ENCODE peak calls at places on chromosomes 13 and 19, in ten cellular contexts. N is A673; O is neural progenitor cell; H is tibial artery; I is heart right ventricle; M is stomach; X is CD8-positive, alpha-beta T cell; R is IMR-90; U is thoracic aorta; Z is psoas muscle. C is an unnamed sample. For H3K9me3 and H3K27me3, the result is how much of the 10 kb centered on the place peaks cover.

GRCh38 chr13:59326717-59327116 is 837.0 kb downstream of the DIAPH3 start:
- DNase-seq in I (no peak), H (no peak), U (no peak), O (no peak), X (no peak), N (no peak), Z (no peak), M (no peak), R (no peak), C (no peak)

GRCh38 chr19:33302175-33302973 is at the start of gene CEBPA:
- DNase-seq in M (peak), H (peak), N (peak), Z (peak), I (peak), R (peak), O (peak), U (no peak), X (peak), C (peak)

GRCh38 chr13:108020027-108020426 is 195.3 kb downstream of the LIG4 start:
- DNase-seq in X (no peak), H (no peak), Z (no peak), R (no peak), I (no peak), O (no peak), N (no peak), M (peak), U (no peak), C (no peak)

GRCh38 chr19:2289714-2290435 is 7.9 kb upstream of the PEAK3 start:
- DNase-seq in O (peak), R (no peak), M (peak), H (no peak), N (no peak), Z (no peak), I (no peak), U (no peak), X (peak), C (peak)

GRCh38 chr13:85386424-85386823 is 412.8 kb downstream of the SLITRK6 start:
- DNase-seq in Z (no peak), R (no peak), I (no peak), O (peak), N (no peak), U (no peak), X (no peak), H (no peak), M (no peak), C (no peak)

GRCh38 chr13:102399791-102400618 is 1.8 kb downstream of the FGF14 start:
- DNase-seq in R (no peak), X (no peak), H (no peak), I (peak), Z (peak), O (peak), N (peak), M (no peak), U (no peak), C (no peak)

GRCh38 chr13:110409581-110409992 is 102.5 kb downstream of the COL4A2 start:
- DNase-seq in O (no peak), R (peak), Z (no peak), U (no peak), X (no peak), N (peak), M (no peak), H (peak), I (no peak), C (no peak)

GRCh38 chr19:2446390-2446789 is 10.4 kb downstream of the LMNB2 start:
- DNase-seq in N (no peak), X (peak), I (no peak), O (no peak), H (no peak), U (no peak), M (no peak), Z (peak), R (no peak), C (no peak)

GRCh38 chr13:50991624-50992610 is 82.3 kb downstream of the RNASEH2B start:
- DNase-seq in M (no peak), O (no peak), I (no peak), Z (peak), R (no peak), X (no peak), H (no peak), N (no peak), U (no peak), C (no peak)

GRCh38 chr19:41928221-41928683 is at the start of gene ERFL:
- DNase-seq in U (no peak), X (no peak), N (no peak), R (no peak), M (no peak), I (no peak), H (no peak), Z (no peak), O (peak), C (no peak)

GRCh38 chr19:33749016-33749415 is 47.7 kb upstream of the KCTD15 start:
- DNase-seq in M (no peak), X (no peak), O (no peak), I (no peak), R (no peak), N (no peak), U (no peak), H (no peak), Z (no peak), C (no peak)

GRCh38 chr13:40087021-40088002 is 431.9 kb downstream of the COG6 start:
- DNase-seq in Z (no peak), O (peak), X (no peak), H (no peak), M (no peak), U (no peak), N (no peak), I (no peak), R (no peak), C (no peak)

GRCh38 chr13:75365724-75366173 is 116.2 kb downstream of the TBC1D4 start:
- DNase-seq in R (peak), U (no peak), O (no peak), N (no peak), H (no peak), I (no peak), X (no peak), M (no peak), Z (no peak), C (no peak)

GRCh38 chr19:33040994-33041827 is 23.5 kb downstream of the RHPN2 start:
- DNase-seq in Z (peak), U (no peak), O (no peak), M (peak), R (no peak), X (no peak), N (no peak), H (no peak), I (no peak), C (no peak)

GRCh38 chr13:99389520-99390304 is 82.5 kb upstream of the GPR183 start:
- DNase-seq in Z (no peak), M (no peak), I (no peak), R (no peak), X (no peak), U (no peak), H (no peak), N (no peak), O (no peak), C (no peak)

GRCh38 chr19:19459707-19460251 is 54.3 kb downstream of the GATAD2A start:
- DNase-seq in U (no peak), I (no peak), R (peak), H (peak), N (peak), M (peak), Z (no peak), O (no peak), X (peak), C (peak)

GRCh38 chr19:17765069-17765618 is 13.9 kb downstream of the FCHO1 start:
- DNase-seq in N (no peak), X (no peak), O (no peak), I (peak), U (no peak), Z (peak), H (peak), M (peak), R (no peak), C (no peak)

GRCh38 chr19:5182811-5183210 is 157.8 kb downstream of the PTPRS start:
- DNase-seq in Z (no peak), O (no peak), N (no peak), R (no peak), U (no peak), I (no peak), H (no peak), M (no peak), X (no peak), C (no peak)

GRCh38 chr13:61908906-61909305 is 493.3 kb upstream of the PCDH20 start:
- DNase-seq in M (no peak), N (no peak), O (no peak), I (no peak), Z (no peak), H (no peak), X (no peak), R (no peak), U (no peak), C (no peak)

GRCh38 chr19:45913874-45914830 is at the start of gene NANOS2:
- DNase-seq in N (no peak), I (peak), M (no peak), O (peak), X (no peak), Z (peak), H (no peak), U (no peak), R (no peak), C (no peak)

GRCh38 chr19:2424686-2425621 is 2.4 kb downstream of the TIMM13 start:
- DNase-seq in N (peak), X (no peak), I (peak), M (peak), U (no peak), H (no peak), O (peak), R (peak), Z (peak), C (no peak)

GRCh38 chr13:111161601-111162600 is 46.8 kb downstream of the ARHGEF7 start:
- DNase-seq in M (no peak), N (no peak), X (no peak), I (no peak), U (no peak), R (no peak), O (no peak), H (no peak), Z (no peak), C (no peak)

GRCh38 chr13:88217372-88217771 is 546.2 kb downstream of the SLITRK5 start:
- DNase-seq in H (no peak), U (no peak), N (peak), I (no peak), O (no peak), X (no peak), M (no peak), R (no peak), Z (no peak), C (no peak)

DNA sequence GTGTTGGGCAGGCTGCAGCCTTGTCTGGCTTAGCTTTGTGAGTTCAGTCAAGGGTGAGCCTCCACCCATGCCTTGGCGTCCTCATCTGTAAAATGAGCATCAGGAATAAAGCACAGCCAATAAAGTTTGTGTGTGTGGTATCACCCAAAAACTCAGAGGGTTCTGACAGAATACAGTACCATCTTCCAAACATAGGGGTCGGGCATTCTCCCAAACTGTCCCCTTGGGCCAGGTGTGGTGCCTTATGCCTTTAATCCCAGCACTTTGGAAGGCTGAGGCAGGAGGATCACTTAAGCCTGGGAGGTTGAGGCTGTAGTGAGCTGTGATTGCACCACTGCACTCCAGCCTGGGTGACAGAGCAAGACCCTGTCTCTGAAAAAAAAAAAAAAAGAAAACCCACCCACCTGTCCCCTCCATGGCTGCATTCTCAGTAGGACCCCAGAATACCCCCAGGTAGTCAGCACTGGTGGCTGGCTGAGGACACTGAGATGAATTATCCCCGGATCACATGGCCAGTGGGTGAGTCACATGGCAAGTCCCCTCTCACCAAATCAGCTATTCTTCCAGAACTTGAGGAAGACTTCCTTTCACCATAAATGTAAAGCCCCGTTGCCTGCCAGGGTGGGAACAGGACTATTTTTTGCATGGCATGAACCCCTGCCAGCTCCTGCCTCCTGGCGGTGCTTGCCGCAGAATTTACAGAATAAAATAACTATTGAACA is 18.6 kb downstream of the POP4 start:
- DNase-seq in N (peak), R (peak), M (no peak), X (no peak), O (no peak), U (no peak), Z (no peak), I (no peak), H (no peak), C (no peak)
- TF ChIP-seq CTCF in N (no peak), R (no peak), M (no peak), X (no peak), O (no peak), U (no peak), Z (no peak), I (no peak), H (no peak), C (no peak)

GRCh38 chr19:52492991-52493470 is 34.4 kb upstream of the ZNF808 start:
- DNase-seq in X (no peak), N (no peak), U (no peak), H (no peak), O (peak), Z (no peak), M (no peak), R (no peak), I (peak), C (no peak)

GRCh38 chr19:52494518-52494917 is 33.0 kb upstream of the ZNF808 start:
- DNase-seq in H (no peak), I (no peak), R (peak), Z (no peak), M (no peak), N (no peak), U (no peak), O (no peak), X (no peak), C (no peak)

GRCh38 chr19:52492201-52492960 is 35.1 kb upstream of the ZNF808 start:
- DNase-seq in U (no peak), O (peak), R (no peak), M (no peak), I (no peak), N (no peak), H (no peak), Z (no peak), X (no peak), C (no peak)
- H3K9me3 ChIP-seq in U (under half), O (under half), R (under half), M (half or more), I (half or more), N (under half), H (under half), Z (under half), X (under half), C (under half)

GRCh38 chr19:11089254-11090013 is at the start of gene LDLR:
- DNase-seq in H (peak), Z (peak), N (peak), M (peak), O (peak), R (peak), I (peak), X (peak), U (peak), C (peak)

GRCh38 chr19:11091343-11092153 is 2.3 kb downstream of the LDLR start:
- DNase-seq in I (no peak), U (peak), M (peak), Z (peak), R (peak), H (peak), N (peak), X (peak), O (no peak), C (peak)

GRCh38 chr19:11090264-11091032 is 1.2 kb downstream of the LDLR start:
- DNase-seq in X (peak), U (peak), N (peak), Z (peak), M (peak), I (peak), R (peak), O (peak), H (peak), C (peak)

GRCh38 chr19:11087870-11088507 is 1.3 kb upstream of the LDLR start:
- DNase-seq in H (no peak), R (no peak), Z (no peak), M (no peak), X (no peak), U (no peak), O (no peak), N (no peak), I (no peak), C (no peak)

DNA sequence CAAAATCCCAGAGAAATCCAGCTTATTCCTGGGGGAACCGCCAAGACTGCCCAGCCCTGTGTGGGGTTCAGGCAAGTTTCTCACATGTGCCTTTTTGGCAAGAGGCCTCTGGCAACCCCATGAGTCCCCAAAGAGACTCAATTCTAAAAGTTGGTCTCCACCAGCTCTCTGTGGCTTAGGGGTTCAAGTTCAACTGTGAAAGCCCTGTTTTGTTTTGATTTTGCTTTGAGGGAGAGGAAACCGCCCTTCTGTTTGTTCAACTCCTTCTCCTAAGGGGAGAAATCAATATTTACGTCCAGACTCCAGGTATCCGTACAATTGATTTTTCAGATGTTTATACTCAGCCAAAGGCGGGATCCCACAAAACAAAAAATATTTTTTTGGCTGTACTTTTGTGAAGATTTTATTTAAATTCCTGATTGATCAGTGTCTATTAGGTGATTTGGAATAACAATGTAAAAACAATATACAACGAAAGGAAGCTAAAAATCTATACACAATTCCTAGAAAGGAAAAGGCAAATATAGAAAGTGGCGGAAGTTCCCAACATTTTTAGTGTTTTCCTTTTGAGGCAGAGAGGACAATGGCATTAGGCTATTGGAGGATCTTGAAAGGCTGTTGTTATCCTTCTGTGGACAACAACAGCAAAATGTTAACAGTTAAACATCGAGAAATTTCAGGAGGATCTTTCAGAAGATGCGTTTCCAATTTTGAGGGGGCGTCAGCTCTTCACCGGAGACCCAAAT is 582 bp upstream of the LDLR start:
- DNase-seq in H (peak), U (no peak), M (no peak), I (no peak), R (no peak), Z (no peak), O (no peak), X (no peak), N (no peak), C (no peak)
- H3K27me3 ChIP-seq in H (under half), U (under half), M (under half), I (under half), R (under half), Z (under half), O (under half), X (under half), N (under half), C (under half)

DNA sequence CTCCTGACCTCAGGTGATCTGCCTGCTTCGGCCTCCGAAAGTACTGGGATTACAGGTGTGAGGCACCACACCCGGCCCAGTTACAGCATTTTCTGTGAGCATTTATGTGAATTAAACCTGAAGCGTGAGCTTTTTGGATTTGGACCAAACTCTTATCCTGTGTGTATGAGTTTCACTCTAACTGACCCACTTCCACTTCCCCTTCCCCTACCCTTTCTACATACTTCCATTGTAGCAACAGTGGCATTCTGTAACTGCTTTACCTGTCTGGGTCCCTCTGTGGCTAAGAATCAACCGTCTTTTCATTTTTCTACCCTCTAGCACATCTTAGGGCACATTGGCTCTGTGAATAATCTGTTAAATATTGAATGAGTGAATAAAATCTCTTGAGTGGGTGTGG is 16.2 kb downstream of the FRY start:
- DNase-seq in O (no peak), M (no peak), I (no peak), H (no peak), U (no peak), R (no peak), Z (no peak), N (no peak), X (no peak), C (no peak)
- TF ChIP-seq CTCF in O (no peak), M (no peak), I (no peak), H (no peak), U (no peak), R (no peak), Z (no peak), N (no peak), X (no peak), C (no peak)

GRCh38 chr19:54532528-54532927 is 29.9 kb downstream of the LAIR2 start:
- DNase-seq in N (no peak), U (no peak), X (peak), H (no peak), I (no peak), M (no peak), R (no peak), O (no peak), Z (no peak), C (no peak)
- H3K9me3 ChIP-seq in N (under half), U (under half), X (under half), H (under half), I (under half), M (under half), R (under half), O (under half), Z (under half), C (under half)

GRCh38 chr13:26048745-26049144 is 3.1 kb downstream of the SHISA2 start:
- DNase-seq in I (no peak), N (no peak), H (no peak), Z (no peak), M (no peak), R (no peak), O (no peak), X (no peak), U (no peak), C (no peak)
- H3K27me3 ChIP-seq in I (half or more), N (under half), H (under half), Z (under half), M (under half), R (under half), O (under half), X (under half), U (under half), C (under half)

GRCh38 chr13:100594731-100595130 is 6.1 kb upstream of the GGACT start:
- DNase-seq in N (no peak), O (peak), H (no peak), U (no peak), I (no peak), Z (no peak), R (no peak), M (peak), X (no peak), C (no peak)
- TF ChIP-seq CTCF in N (peak), O (peak), H (no peak), U (no peak), I (no peak), Z (no peak), R (peak), M (no peak), X (no peak), C (peak)

DNA sequence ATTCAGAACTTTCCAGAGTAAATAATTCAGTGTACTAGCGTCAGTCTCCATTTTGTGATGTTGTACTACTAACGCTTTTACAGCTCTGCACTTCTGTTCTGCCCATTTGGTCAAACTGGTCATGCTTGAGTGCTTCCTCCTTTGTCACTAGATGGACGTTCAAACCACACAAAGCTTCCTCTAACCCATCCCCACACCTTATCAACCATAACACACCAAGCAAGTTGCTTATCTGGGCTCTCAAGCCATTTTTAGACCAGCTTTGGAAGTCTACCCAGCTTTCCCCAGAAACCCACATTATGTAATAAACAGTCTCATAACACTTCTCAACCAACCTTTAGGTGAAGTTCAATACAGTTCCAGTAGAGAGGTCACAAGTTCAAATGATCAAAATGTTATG is 2.3 kb upstream of the ZNF347 start:
- DNase-seq in I (no peak), N (no peak), R (no peak), U (no peak), X (no peak), H (no peak), O (no peak), Z (no peak), M (no peak), C (no peak)
- H3K9me3 ChIP-seq in I (half or more), N (under half), R (under half), U (under half), X (under half), H (under half), O (under half), Z (under half), M (half or more), C (half or more)

C was measured in CD4-positive, alpha-beta T cell.